ENCODE peak calls at places on chromosomes 5 and 9, in five cellular contexts. T is A549, Z is HuH-7.5, J is foreskin fibroblast, G is coronary artery. H is an unnamed sample.

GRCh38 chr5:38456657-38457056 is 99.8 kb downstream of the LIFR start:
- DNase-seq in J (peak), T (no peak), Z (no peak), G (no peak), H (no peak)

GRCh38 chr5:124561451-124561850 is 185.0 kb downstream of the ZNF608 start:
- DNase-seq in Z (no peak), J (no peak), T (no peak), G (no peak), H (no peak)

GRCh38 chr5:16681761-16682335 is 65.1 kb upstream of the RETREG1 start:
- DNase-seq in Z (no peak), J (no peak), T (no peak), G (no peak), H (no peak)

GRCh38 chr5:167158588-167158987 is 1132.9 kb upstream of the WWC1 start:
- DNase-seq in J (no peak), G (no peak), T (no peak), Z (no peak), H (no peak)

GRCh38 chr5:179975713-179976030 is 68.0 kb upstream of the TBC1D9B start:
- DNase-seq in J (no peak), T (no peak), G (no peak), Z (no peak), H (no peak)

GRCh38 chr5:55702612-55703345 is 9.3 kb downstream of the SLC38A9 start:
- DNase-seq in G (no peak), J (no peak), Z (no peak), T (no peak), H (no peak)

GRCh38 chr9:132268725-132269352 is 85.9 kb downstream of the SETX start:
- DNase-seq in J (peak), T (peak), G (no peak), Z (peak), H (peak)

GRCh38 chr9:127130661-127131538 is 8.5 kb upstream of the ANGPTL2 start:
- DNase-seq in G (peak), T (no peak), J (peak), Z (no peak), H (peak)

GRCh38 chr5:80990527-80990926 is 30.4 kb downstream of the RASGRF2 start:
- DNase-seq in J (no peak), G (no peak), Z (no peak), T (no peak), H (no peak)

GRCh38 chr9:91181541-91181940 is 180.2 kb downstream of the AUH start:
- DNase-seq in T (no peak), G (peak), J (no peak), Z (no peak), H (no peak)

GRCh38 chr5:1393571-1394501 is 48.9 kb upstream of the CLPTM1L start:
- DNase-seq in G (no peak), T (no peak), J (no peak), Z (no peak), H (no peak)

GRCh38 chr9:137446851-137447471 is 5.8 kb upstream of the ENTPD8 start:
- DNase-seq in G (no peak), T (no peak), Z (no peak), J (peak), H (no peak)

GRCh38 chr9:72363908-72364678 is 915 bp downstream of the ZFAND5 start:
- DNase-seq in T (peak), J (peak), G (peak), Z (peak), H (no peak)

GRCh38 chr5:166342330-166342891 is 1949.0 kb upstream of the WWC1 start:
- DNase-seq in T (no peak), G (no peak), Z (no peak), J (no peak), H (no peak)

GRCh38 chr9:37324261-37324683 is 98.2 kb upstream of the GRHPR start:
- DNase-seq in G (no peak), T (no peak), Z (no peak), J (peak), H (peak)

GRCh38 chr9:83359039-83359438 is 179.2 kb downstream of the FRMD3 start:
- DNase-seq in J (no peak), T (no peak), G (no peak), Z (no peak), H (no peak)

GRCh38 chr5:74576941-74577456 is 63.5 kb downstream of the ENC1 start:
- DNase-seq in Z (no peak), T (no peak), J (peak), G (no peak), H (peak)

GRCh38 chr9:130938652-130939404 is at the start of gene FIBCD1:
- DNase-seq in G (no peak), T (peak), J (peak), Z (peak), H (no peak)

GRCh38 chr9:97419315-97419867 is 7.5 kb downstream of the TDRD7 start:
- DNase-seq in Z (no peak), G (no peak), J (peak), T (no peak), H (peak)

GRCh38 chr9:4547016-4547415 is 56.7 kb downstream of the SLC1A1 start:
- DNase-seq in G (no peak), T (no peak), J (peak), Z (no peak), H (peak)

GRCh38 chr5:97131139-97131710 is 11.2 kb downstream of the LIX1 start:
- DNase-seq in T (no peak), Z (no peak), G (no peak), J (peak), H (peak)

H was measured in brain microvascular endothelial cell.